ENCODE peak calls at places on chromosomes 16 and 17, in six cellular contexts. One of them, this sample, is unnamed.

GRCh38 chr17:48492401-48493298 is 38.2 kb downstream of the HOXB1 start:
- DNase-seq in HCT116: no peak
- DNase-seq in HepG2: no peak
- DNase-seq in K562: peak; percentile 89
- DNase-seq in SK-N-SH: peak; percentile 81
- DNase-seq in GM12878: no peak
- DNase-seq in this sample: no peak

GRCh38 chr17:806346-807145 is 24.4 kb downstream of the MRM3 start:
- DNase-seq in HCT116: no peak
- DNase-seq in HepG2: no peak
- DNase-seq in K562: no peak
- DNase-seq in SK-N-SH: no peak
- DNase-seq in GM12878: no peak
- DNase-seq in this sample: no peak

GRCh38 chr17:32777436-32777835 is 99.5 kb downstream of the MYO1D start:
- DNase-seq in HCT116: no peak
- DNase-seq in HepG2: no peak
- DNase-seq in K562: no peak
- DNase-seq in SK-N-SH: no peak
- DNase-seq in GM12878: no peak
- DNase-seq in this sample: no peak

GRCh38 chr16:55955439-55955838 is 80.3 kb upstream of the CES5A start:
- DNase-seq in HCT116: no peak
- DNase-seq in HepG2: no peak
- DNase-seq in K562: no peak
- DNase-seq in SK-N-SH: no peak
- DNase-seq in GM12878: no peak
- DNase-seq in this sample: no peak

GRCh38 chr16:46923513-46924295 is 39.5 kb downstream of the GPT2 start:
- DNase-seq in HCT116: no peak
- DNase-seq in HepG2: no peak
- DNase-seq in K562: no peak
- DNase-seq in SK-N-SH: no peak
- DNase-seq in GM12878: no peak
- DNase-seq in this sample: no peak

GRCh38 chr16:84104231-84104630 is 12.5 kb downstream of the MBTPS1 start:
- DNase-seq in HCT116: no peak
- DNase-seq in HepG2: no peak
- DNase-seq in K562: no peak
- DNase-seq in SK-N-SH: no peak
- DNase-seq in GM12878: no peak
- DNase-seq in this sample: no peak

GRCh38 chr17:31878703-31879073 is 19.6 kb upstream of the COPRS start:
- DNase-seq in HCT116: no peak
- DNase-seq in HepG2: no peak
- DNase-seq in K562: no peak
- DNase-seq in SK-N-SH: no peak
- DNase-seq in GM12878: no peak
- DNase-seq in this sample: no peak

GRCh38 chr16:24273511-24273910 is 17.4 kb downstream of the CACNG3 start:
- DNase-seq in HCT116: no peak
- DNase-seq in HepG2: no peak
- DNase-seq in K562: no peak
- DNase-seq in SK-N-SH: no peak
- DNase-seq in GM12878: no peak
- DNase-seq in this sample: no peak

GRCh38 chr16:28297784-28298510 is 5.6 kb downstream of the SBK1 start:
- DNase-seq in HCT116: no peak
- DNase-seq in HepG2: no peak
- DNase-seq in K562: no peak
- DNase-seq in SK-N-SH: no peak
- DNase-seq in GM12878: no peak
- DNase-seq in this sample: no peak

GRCh38 chr17:37744961-37745800 is at the start of gene HNF1B:
- DNase-seq in HCT116: no peak
- DNase-seq in HepG2: peak; percentile 63
- DNase-seq in K562: no peak
- DNase-seq in SK-N-SH: no peak
- DNase-seq in GM12878: no peak
- DNase-seq in this sample: peak; percentile 65

GRCh38 chr16:1470543-1471251 is 4.1 kb downstream of the CLCN7 start:
- DNase-seq in HCT116: no peak
- DNase-seq in HepG2: no peak
- DNase-seq in K562: peak; percentile 68
- DNase-seq in SK-N-SH: no peak
- DNase-seq in GM12878: no peak
- DNase-seq in this sample: no peak

GRCh38 chr16:51818342-51818944 is 667.4 kb upstream of the SALL1 start:
- DNase-seq in HCT116: no peak
- DNase-seq in HepG2: peak; percentile 31
- DNase-seq in K562: peak; percentile 16
- DNase-seq in SK-N-SH: peak; percentile 28
- DNase-seq in GM12878: no peak
- DNase-seq in this sample: peak; percentile 89

GRCh38 chr17:39632153-39632941 is 4.6 kb upstream of the STARD3 start:
- DNase-seq in HCT116: peak; percentile 80
- DNase-seq in HepG2: no peak
- DNase-seq in K562: no peak
- DNase-seq in SK-N-SH: no peak
- DNase-seq in GM12878: no peak
- DNase-seq in this sample: no peak

GRCh38 chr17:35448214-35448898 is at the start of gene SLFN13:
- DNase-seq in HCT116: no peak
- DNase-seq in HepG2: no peak
- DNase-seq in K562: peak; percentile 73
- DNase-seq in SK-N-SH: peak; percentile 17
- DNase-seq in GM12878: peak; percentile 78
- DNase-seq in this sample: peak; percentile 84

GRCh38 chr16:85455534-85455933 is 157.6 kb upstream of the GSE1 start:
- DNase-seq in HCT116: no peak
- DNase-seq in HepG2: no peak
- DNase-seq in K562: peak; percentile 35
- DNase-seq in SK-N-SH: no peak
- DNase-seq in GM12878: no peak
- DNase-seq in this sample: no peak

GRCh38 chr17:37327341-37328090 is 48.3 kb upstream of the C17orf78 start:
- DNase-seq in HCT116: no peak
- DNase-seq in HepG2: no peak
- DNase-seq in K562: no peak
- DNase-seq in SK-N-SH: no peak
- DNase-seq in GM12878: no peak
- DNase-seq in this sample: no peak

GRCh38 chr17:8413321-8413720 is 15.7 kb upstream of the RNF222 start:
- DNase-seq in HCT116: no peak
- DNase-seq in HepG2: no peak
- DNase-seq in K562: no peak
- DNase-seq in SK-N-SH: no peak
- DNase-seq in GM12878: no peak
- DNase-seq in this sample: no peak

GRCh38 chr17:33689725-33690124 is 396.6 kb upstream of the ASIC2 start:
- DNase-seq in HCT116: no peak
- DNase-seq in HepG2: no peak
- DNase-seq in K562: peak; percentile 18
- DNase-seq in SK-N-SH: no peak
- DNase-seq in GM12878: no peak
- DNase-seq in this sample: no peak

GRCh38 chr17:44940321-44940720 is 7.3 kb downstream of the KIF18B start:
- DNase-seq in HCT116: no peak
- DNase-seq in HepG2: peak; percentile 69
- DNase-seq in K562: no peak
- DNase-seq in SK-N-SH: peak; percentile 11
- DNase-seq in GM12878: no peak
- DNase-seq in this sample: no peak

GRCh38 chr16:9135797-9136196 is 44.4 kb downstream of the HAPSTR1 start:
- DNase-seq in HCT116: no peak
- DNase-seq in HepG2: no peak
- DNase-seq in K562: peak; percentile 43
- DNase-seq in SK-N-SH: no peak
- DNase-seq in GM12878: no peak
- DNase-seq in this sample: no peak

GRCh38 chr16:56257666-56258359 is 66.5 kb downstream of the GNAO1 start:
- DNase-seq in HCT116: no peak
- DNase-seq in HepG2: no peak
- DNase-seq in K562: no peak
- DNase-seq in SK-N-SH: peak; percentile 67
- DNase-seq in GM12878: no peak
- DNase-seq in this sample: no peak

GRCh38 chr16:71408536-71408935 is 33.3 kb downstream of the TLE7 start:
- DNase-seq in HCT116: no peak
- DNase-seq in HepG2: no peak
- DNase-seq in K562: no peak
- DNase-seq in SK-N-SH: no peak
- DNase-seq in GM12878: no peak
- DNase-seq in this sample: no peak

DNA sequence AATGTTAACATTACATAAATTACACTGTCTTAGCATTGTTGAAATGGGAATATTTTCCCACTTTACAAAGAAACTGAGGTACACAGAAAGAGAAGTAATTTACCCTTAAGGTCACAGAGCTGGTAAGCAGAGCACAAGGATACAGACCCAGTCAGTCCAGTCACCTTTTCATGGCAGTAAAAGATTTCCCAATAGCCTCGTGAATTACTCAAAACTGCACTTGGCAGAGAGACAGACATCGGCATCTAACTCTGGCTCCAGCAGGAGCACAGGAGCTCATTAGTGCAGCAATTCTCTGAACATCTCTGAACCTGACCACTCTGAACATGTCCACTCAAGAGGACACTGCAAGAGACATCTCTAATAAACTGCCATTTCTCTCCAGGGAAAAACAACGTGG is 3.1 kb downstream of the TEX2 start:
- DNase-seq in HCT116: no peak
- DNase-seq in HepG2: no peak
- DNase-seq in K562: no peak
- DNase-seq in SK-N-SH: no peak
- DNase-seq in GM12878: no peak
- DNase-seq in this sample: no peak
- TF ChIP-seq SIN3A in HCT116: no peak
- TF ChIP-seq SIN3A in HepG2: no peak
- TF ChIP-seq SIN3A in K562: no peak
- TF ChIP-seq SIN3A in SK-N-SH: no peak
- TF ChIP-seq SIN3A in GM12878: no peak
- TF ChIP-seq SIN3A in this sample: no peak

GRCh38 chr16:89384282-89384681 is 106.1 kb downstream of the ANKRD11 start:
- DNase-seq in HCT116: no peak
- DNase-seq in HepG2: no peak
- DNase-seq in K562: no peak
- DNase-seq in SK-N-SH: no peak
- DNase-seq in GM12878: no peak
- DNase-seq in this sample: no peak

GRCh38 chr16:89378947-89379771 is 111.2 kb downstream of the ANKRD11 start:
- DNase-seq in HCT116: no peak
- DNase-seq in HepG2: no peak
- DNase-seq in K562: no peak
- DNase-seq in SK-N-SH: no peak
- DNase-seq in GM12878: no peak
- DNase-seq in this sample: no peak

GRCh38 chr16:89380681-89381080 is 109.7 kb downstream of the ANKRD11 start:
- DNase-seq in HCT116: no peak
- DNase-seq in HepG2: no peak
- DNase-seq in K562: no peak
- DNase-seq in SK-N-SH: no peak
- DNase-seq in GM12878: no peak
- DNase-seq in this sample: no peak

GRCh38 chr16:89383095-89384003 is 107.0 kb downstream of the ANKRD11 start:
- DNase-seq in HCT116: no peak
- DNase-seq in HepG2: peak; percentile 45
- DNase-seq in K562: peak; percentile 91
- DNase-seq in SK-N-SH: peak; percentile 89
- DNase-seq in GM12878: no peak
- DNase-seq in this sample: no peak

DNA sequence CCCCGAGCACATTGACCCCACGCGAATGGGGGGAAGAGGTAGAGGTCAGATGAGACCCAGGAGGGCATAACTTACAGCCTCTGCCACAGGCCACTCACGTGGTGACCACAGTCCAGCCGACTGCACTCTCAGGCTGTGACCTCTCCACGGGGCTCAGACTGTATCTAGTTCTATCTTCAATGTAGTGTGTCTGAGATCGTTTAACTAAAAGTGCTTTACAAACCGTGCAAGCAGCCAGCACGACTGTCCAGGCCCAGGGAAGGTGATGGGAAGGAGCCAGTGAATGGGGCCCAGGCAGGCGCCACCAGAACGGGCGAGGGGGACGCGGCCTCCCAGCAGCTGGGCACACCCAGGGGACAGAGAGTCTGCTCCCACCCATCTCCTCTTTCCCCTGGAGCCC is 108.6 kb downstream of the ANKRD11 start:
- DNase-seq in HCT116: no peak
- DNase-seq in HepG2: no peak
- DNase-seq in K562: no peak
- DNase-seq in SK-N-SH: no peak
- DNase-seq in GM12878: no peak
- DNase-seq in this sample: no peak
- H3K4me1 ChIP-seq in HCT116: peaks cover 17% of the 10 kb centered on the region
- H3K4me1 ChIP-seq in HepG2: peaks cover 66% of the 10 kb centered on the region
- H3K4me1 ChIP-seq in K562: peaks cover 65% of the 10 kb centered on the region
- H3K4me1 ChIP-seq in SK-N-SH: peaks cover 10% of the 10 kb centered on the region
- H3K4me1 ChIP-seq in GM12878: peaks cover 9% of the 10 kb centered on the region
- H3K4me1 ChIP-seq in this sample: peaks cover 2% of the 10 kb centered on the region

GRCh38 chr16:154223-155030 is 2.0 kb downstream of the HBZ start:
- DNase-seq in HCT116: no peak
- DNase-seq in HepG2: no peak
- DNase-seq in K562: peak; percentile 75
- DNase-seq in SK-N-SH: peak; percentile 82
- DNase-seq in GM12878: no peak
- DNase-seq in this sample: peak; percentile 81
- TF ChIP-seq RAD21 in HCT116: no peak
- TF ChIP-seq RAD21 in HepG2: no peak
- TF ChIP-seq RAD21 in K562: no peak
- TF ChIP-seq RAD21 in SK-N-SH: no peak
- TF ChIP-seq RAD21 in GM12878: no peak
- TF ChIP-seq RAD21 in this sample: no peak

DNA sequence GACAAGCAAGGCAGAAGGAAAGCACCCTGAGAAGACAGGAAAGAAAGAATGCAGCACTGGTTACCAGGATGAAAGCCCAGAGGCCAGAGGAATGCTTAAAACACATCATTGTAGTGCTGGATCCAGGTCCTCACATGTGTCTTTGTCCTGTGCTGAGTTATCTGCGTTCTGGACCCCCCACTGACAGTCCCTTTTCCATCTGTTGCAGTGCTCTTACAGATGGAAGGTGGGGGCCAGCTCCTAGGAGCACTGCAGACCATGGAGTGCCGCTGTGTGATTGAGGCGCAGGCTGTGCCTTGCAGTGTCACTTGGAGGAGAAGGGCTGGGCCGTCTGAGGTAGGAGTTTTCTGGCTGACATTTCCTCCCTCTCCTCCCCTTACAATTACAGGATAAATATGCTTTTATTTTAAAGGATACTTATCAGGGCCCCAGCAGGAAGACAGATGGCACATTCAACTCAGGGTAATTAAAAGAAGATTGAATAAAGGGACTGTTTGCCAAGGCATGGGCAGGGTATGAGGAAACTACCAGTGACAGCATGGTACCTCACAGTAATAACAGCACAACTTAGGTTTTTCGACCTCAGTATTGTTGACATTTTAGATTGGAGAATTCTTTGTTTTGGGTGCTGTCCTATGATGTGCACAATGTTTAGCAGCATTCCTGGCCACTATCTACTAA is 3.0 kb downstream of the EME1 start:
- DNase-seq in HCT116: no peak
- DNase-seq in HepG2: no peak
- DNase-seq in K562: no peak
- DNase-seq in SK-N-SH: peak; percentile 38
- DNase-seq in GM12878: no peak
- DNase-seq in this sample: no peak
- TF ChIP-seq SIN3A in HCT116: no peak
- TF ChIP-seq SIN3A in HepG2: no peak
- TF ChIP-seq SIN3A in K562: no peak
- TF ChIP-seq SIN3A in SK-N-SH: no peak
- TF ChIP-seq SIN3A in GM12878: no peak
- TF ChIP-seq SIN3A in this sample: no peak